ENCODE peak calls at places on chromosome X, in four cellular contexts. O, D, F and I are unnamed samples.

GRCh38 chrX:149004936-149005335 is 500.2 kb downstream of the IDS start:
- DNase-seq in O (peak; percentile 13), D (no peak), F (peak; percentile 55), I (no peak)

GRCh38 chrX:113512700-113513395 is 672.2 kb upstream of the AMOT start:
- DNase-seq in O (no peak), D (peak; percentile 81), F (no peak), I (no peak)

GRCh38 chrX:68654693-68655092 is 7.2 kb downstream of the STARD8 start:
- DNase-seq in O (no peak), D (no peak), F (no peak), I (no peak)

GRCh38 chrX:43573441-43574015 is 82.6 kb upstream of the MAOA start:
- DNase-seq in O (no peak), D (no peak), F (no peak), I (no peak)

GRCh38 chrX:121642415-121642814 is 595.0 kb downstream of the GLUD2 start:
- DNase-seq in O (no peak), D (peak; percentile 52), F (no peak), I (no peak)

GRCh38 chrX:4925911-4926310 is 1212.5 kb upstream of the PRKX start:
- DNase-seq in O (no peak), D (no peak), F (no peak), I (no peak)

GRCh38 chrX:12917753-12918152 is 11.3 kb downstream of the TLR8 start:
- DNase-seq in O (no peak), D (no peak), F (no peak), I (no peak)

GRCh38 chrX:119760026-119760902 is 1.9 kb downstream of the SOWAHD start:
- DNase-seq in O (no peak), D (no peak), F (no peak), I (no peak)

GRCh38 chrX:102085706-102086105 is 39.8 kb upstream of the TCEAL2 start:
- DNase-seq in O (no peak), D (peak; percentile 3), F (no peak), I (no peak)

GRCh38 chrX:1487401-1487800 is 34.7 kb upstream of the ASMTL start:
- DNase-seq in O (no peak), D (no peak), F (peak; percentile 33), I (no peak)

GRCh38 chrX:42602566-42602965 is 175.4 kb downstream of the PPP1R2C start:
- DNase-seq in O (no peak), D (no peak), F (no peak), I (no peak)

GRCh38 chrX:119467842-119468185 is 430 bp upstream of the SLC25A5 start:
- DNase-seq in O (no peak), D (no peak), F (no peak), I (no peak)

GRCh38 chrX:132480581-132481203 is 8.1 kb downstream of the MBNL3 start:
- DNase-seq in O (no peak), D (peak; percentile 91), F (no peak), I (peak; percentile 17)

GRCh38 chrX:103878466-103879151 is 46.6 kb upstream of the RAB9B start:
- DNase-seq in O (no peak), D (peak; percentile 79), F (peak; percentile 57), I (no peak)

GRCh38 chrX:93538575-93538974 is 134.8 kb downstream of the NAP1L3 start:
- DNase-seq in O (no peak), D (no peak), F (no peak), I (no peak)

GRCh38 chrX:103488332-103488731 is 31.0 kb downstream of the RAB40A start:
- DNase-seq in O (peak; percentile 38), D (no peak), F (no peak), I (no peak)

GRCh38 chrX:56468441-56468840 is 95.0 kb upstream of the UBQLN2 start:
- DNase-seq in O (no peak), D (no peak), F (no peak), I (no peak)

GRCh38 chrX:47751670-47752069 is 85.0 kb upstream of the ZNF81 start:
- DNase-seq in O (peak; percentile 53), D (peak; percentile 26), F (peak; percentile 78), I (peak; percentile 32)

GRCh38 chrX:12447448-12448154 is 309.3 kb downstream of the FRMPD4 start:
- DNase-seq in O (no peak), D (peak; percentile 87), F (no peak), I (no peak)

GRCh38 chrX:49991718-49992117 is 69.3 kb downstream of the CLCN5 start:
- DNase-seq in O (no peak), D (no peak), F (no peak), I (no peak)

GRCh38 chrX:34734383-34734782 is 77.3 kb upstream of the TMEM47 start:
- DNase-seq in O (no peak), D (peak; percentile 12), F (no peak), I (no peak)

GRCh38 chrX:154013614-154014360 is 5.9 kb downstream of the IRAK1 start:
- DNase-seq in O (peak; percentile 59), D (no peak), F (peak; percentile 76), I (peak; percentile 60)

GRCh38 chrX:154014429-154015380 is 5.0 kb downstream of the IRAK1 start:
- DNase-seq in O (no peak), D (no peak), F (no peak), I (no peak)

GRCh38 chrX:154012336-154012991 is 7.2 kb downstream of the IRAK1 start:
- DNase-seq in O (no peak), D (peak; percentile 26), F (no peak), I (no peak)

GRCh38 chrX:154011376-154012335 is 8.0 kb downstream of the IRAK1 start:
- DNase-seq in O (no peak), D (no peak), F (no peak), I (no peak)

DNA sequence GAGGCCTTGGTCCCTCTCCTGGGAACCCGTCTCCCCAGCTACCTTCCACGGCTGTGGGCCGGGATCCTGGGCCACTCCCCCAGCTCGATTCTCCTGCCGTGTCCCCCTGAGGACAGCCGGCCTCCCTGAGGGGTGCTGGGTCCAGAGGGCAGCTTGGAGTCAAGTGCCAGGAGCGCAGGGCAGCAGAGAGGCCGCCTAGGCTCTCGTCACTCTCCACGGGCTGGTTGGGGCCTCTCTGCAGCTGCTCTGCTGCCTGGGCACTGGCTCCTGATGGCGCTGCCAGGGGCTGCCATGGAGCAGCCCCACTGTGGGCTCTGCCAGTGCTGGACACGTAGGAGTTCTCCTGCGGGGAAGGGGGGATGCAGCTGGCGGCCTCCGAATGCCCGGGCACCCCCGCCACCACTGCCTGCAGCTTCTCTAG is 6.7 kb downstream of the IRAK1 start:
- DNase-seq in O (no peak), D (no peak), F (no peak), I (no peak)
- TF ChIP-seq CTCF in O (no peak), D (no peak), F (no peak), I (no peak)

DNA sequence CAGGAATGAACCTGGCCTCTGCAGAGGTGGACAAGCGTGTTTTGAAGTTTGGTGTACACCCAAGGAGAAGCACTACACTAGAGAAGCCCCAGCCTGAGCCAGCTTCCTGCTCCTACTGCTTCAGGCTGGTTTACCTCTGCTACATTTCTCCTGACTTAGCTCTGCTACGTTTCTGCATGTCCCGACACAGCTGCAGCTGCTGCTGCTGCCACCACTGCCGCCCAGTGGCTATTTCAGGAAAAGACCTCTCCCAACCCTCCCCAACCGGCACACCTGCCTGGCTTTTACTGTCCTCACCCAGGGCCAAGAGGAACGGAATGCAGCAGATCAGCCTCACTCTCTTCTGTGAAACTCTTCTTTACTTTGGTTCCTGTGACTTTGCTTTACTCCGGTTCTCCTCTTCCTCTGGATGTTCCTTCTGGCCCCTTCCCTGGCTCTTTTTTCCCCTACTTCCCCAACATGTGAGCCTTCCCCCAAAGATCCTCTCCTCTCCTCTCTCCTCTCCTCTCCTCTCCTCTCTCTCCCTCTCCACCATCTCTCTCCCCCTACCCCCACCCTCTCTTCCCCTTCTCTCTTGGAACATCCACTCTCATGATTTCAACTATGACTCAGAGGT is 3.1 kb upstream of the P2RY4 start:
- DNase-seq in O (peak; percentile 67), D (peak; percentile 19), F (peak; percentile 90), I (peak; percentile 56)
- TF ChIP-seq CTCF in O (peak; percentile 64), D (peak; percentile 57), F (peak; percentile 78), I (peak; percentile 46)

GRCh38 chrX:111355523-111356122 is 56.4 kb downstream of the DCX start:
- DNase-seq in O (no peak), D (no peak), F (no peak), I (no peak)

GRCh38 chrX:111361751-111362150 is 50.2 kb downstream of the DCX start:
- DNase-seq in O (no peak), D (no peak), F (no peak), I (no peak)

GRCh38 chrX:111363741-111364140 is 48.3 kb downstream of the DCX start:
- DNase-seq in O (no peak), D (no peak), F (no peak), I (no peak)

GRCh38 chrX:111365770-111366325 is 46.1 kb downstream of the DCX start:
- DNase-seq in O (no peak), D (no peak), F (no peak), I (no peak)

DNA sequence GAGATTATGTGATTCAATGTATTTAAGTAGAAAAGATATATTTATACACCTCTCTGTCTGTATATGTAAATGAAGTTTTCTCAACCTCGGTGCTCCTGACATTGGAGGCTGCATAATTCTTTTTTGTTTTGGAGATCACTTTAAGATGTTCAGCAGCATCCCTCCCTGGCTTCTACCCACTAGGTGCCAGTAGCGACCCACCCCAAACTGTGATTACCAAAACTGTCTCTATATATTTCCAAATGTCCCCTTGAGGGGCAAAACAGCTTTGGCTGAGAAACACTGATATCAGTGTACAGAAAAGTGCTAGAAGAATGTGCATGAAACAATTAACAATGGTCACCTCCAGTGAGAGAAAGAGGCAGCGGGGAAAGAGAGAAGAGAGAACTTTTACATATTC is 51.2 kb downstream of the DCX start:
- DNase-seq in O (no peak), D (no peak), F (peak; percentile 72), I (no peak)
- TF ChIP-seq CTCF in O (peak; percentile 56), D (no peak), F (peak; percentile 71), I (no peak)

DNA sequence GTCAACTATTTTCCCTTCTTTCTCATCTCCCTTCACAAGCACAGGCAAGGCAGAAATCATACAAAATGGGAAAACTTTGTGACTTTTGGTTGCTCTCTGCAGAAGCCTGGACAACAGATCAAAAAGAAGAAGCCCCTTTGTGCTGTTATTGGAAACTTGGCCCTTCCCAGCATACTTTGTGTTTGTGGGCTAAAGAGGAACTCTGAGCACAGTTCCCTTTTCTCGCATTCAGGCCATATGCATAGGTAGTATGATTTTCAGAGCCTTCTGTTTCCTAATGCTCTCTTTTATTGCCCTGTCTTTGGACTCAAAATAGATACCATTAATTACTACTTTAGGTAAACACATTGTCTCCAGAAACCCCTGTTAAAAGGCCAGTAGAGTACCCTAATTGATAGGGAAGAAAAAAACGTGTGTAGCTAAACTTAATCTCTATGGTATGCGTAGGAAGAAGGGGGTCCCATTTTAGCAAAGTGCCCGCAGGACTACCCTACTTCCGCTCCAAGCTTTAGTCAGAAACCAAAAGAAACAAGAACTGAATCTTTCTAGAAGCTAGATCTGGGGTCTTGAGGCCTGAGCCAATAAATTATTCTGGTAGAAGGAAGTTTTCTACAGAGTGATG is 26.6 kb downstream of the VSIG4 start:
- DNase-seq in O (no peak), D (no peak), F (no peak), I (no peak)
- TF ChIP-seq CTCF in O (no peak), D (no peak), F (no peak), I (no peak)

GRCh38 chrX:65601126-65601525 is 66.3 kb upstream of the MSN start:
- DNase-seq in O (no peak), D (no peak), F (no peak), I (no peak)
- TF ChIP-seq CTCF in O (no peak), D (no peak), F (no peak), I (no peak)

GRCh38 chrX:33195698-33196097 is 15.7 kb downstream of the DMD start:
- DNase-seq in O (no peak), D (no peak), F (no peak), I (no peak)
- TF ChIP-seq CTCF in O (no peak), D (no peak), F (no peak), I (no peak)